ENCODE peak calls at places on chromosomes 11 and 22, in five cellular contexts. One of them, this sample, is unnamed.

GRCh38 chr22:22694106-22694505 is 49.7 kb downstream of the GGTLC2 start:
- DNase-seq in HepG2: no peak
- DNase-seq in IMR-90: no peak
- DNase-seq in K562: no peak
- DNase-seq in GM12878: no peak
- DNase-seq in this sample: no peak

GRCh38 chr11:118916842-118917388 is 8.8 kb downstream of the BCL9L start:
- DNase-seq in IMR-90: peak
- DNase-seq in GM12878: no peak
- DNase-seq in HepG2: peak
- DNase-seq in K562: no peak
- DNase-seq in this sample: no peak

GRCh38 chr11:66251811-66252210 is 16.6 kb upstream of the RAB1B start:
- DNase-seq in K562: no peak
- DNase-seq in IMR-90: no peak
- DNase-seq in HepG2: no peak
- DNase-seq in GM12878: no peak
- DNase-seq in this sample: no peak

GRCh38 chr11:45518096-45518852 is 147.1 kb downstream of the CHST1 start:
- DNase-seq in IMR-90: no peak
- DNase-seq in K562: peak
- DNase-seq in GM12878: no peak
- DNase-seq in HepG2: no peak
- DNase-seq in this sample: no peak

GRCh38 chr11:12845739-12846358 is 163.3 kb upstream of the RASSF10 start:
- DNase-seq in IMR-90: peak
- DNase-seq in HepG2: peak
- DNase-seq in GM12878: no peak
- DNase-seq in K562: peak
- DNase-seq in this sample: peak

GRCh38 chr11:13073119-13073981 is 64.2 kb downstream of the RASSF10 start:
- DNase-seq in IMR-90: peak
- DNase-seq in GM12878: peak
- DNase-seq in K562: no peak
- DNase-seq in HepG2: peak
- DNase-seq in this sample: no peak

GRCh38 chr11:72150882-72151281 is 15.4 kb downstream of the FOLR3 start:
- DNase-seq in K562: no peak
- DNase-seq in HepG2: no peak
- DNase-seq in GM12878: no peak
- DNase-seq in IMR-90: no peak
- DNase-seq in this sample: no peak

GRCh38 chr11:68655406-68655805 is 28.9 kb upstream of the GAL start:
- DNase-seq in IMR-90: no peak
- DNase-seq in K562: no peak
- DNase-seq in HepG2: no peak
- DNase-seq in GM12878: no peak
- DNase-seq in this sample: no peak

GRCh38 chr22:17537155-17537554 is 26.1 kb upstream of the SLC25A18 start:
- DNase-seq in IMR-90: no peak
- DNase-seq in HepG2: no peak
- DNase-seq in GM12878: no peak
- DNase-seq in K562: no peak
- DNase-seq in this sample: no peak

GRCh38 chr22:17536269-17536668 is 27.0 kb upstream of the SLC25A18 start:
- DNase-seq in IMR-90: no peak
- DNase-seq in GM12878: no peak
- DNase-seq in HepG2: no peak
- DNase-seq in K562: no peak
- DNase-seq in this sample: no peak

GRCh38 chr22:17541476-17541875 is 21.8 kb upstream of the SLC25A18 start:
- DNase-seq in IMR-90: no peak
- DNase-seq in HepG2: no peak
- DNase-seq in K562: no peak
- DNase-seq in GM12878: no peak
- DNase-seq in this sample: no peak

GRCh38 chr22:17542452-17542851 is 20.8 kb upstream of the SLC25A18 start:
- DNase-seq in GM12878: no peak
- DNase-seq in HepG2: no peak
- DNase-seq in IMR-90: no peak
- DNase-seq in K562: no peak
- DNase-seq in this sample: no peak

GRCh38 chr22:17540481-17540880 is 22.8 kb upstream of the SLC25A18 start:
- DNase-seq in K562: peak
- DNase-seq in GM12878: no peak
- DNase-seq in HepG2: no peak
- DNase-seq in IMR-90: no peak
- DNase-seq in this sample: no peak
- TF ChIP-seq MXI1 in K562: no peak
- TF ChIP-seq MXI1 in GM12878: no peak
- TF ChIP-seq MXI1 in HepG2: no peak
- TF ChIP-seq MXI1 in IMR-90: no peak
- TF ChIP-seq MXI1 in this sample: no peak

GRCh38 chr11:121321614-121322243 is 29.2 kb downstream of the SC5D start:
- DNase-seq in GM12878: no peak
- DNase-seq in IMR-90: peak
- DNase-seq in K562: no peak
- DNase-seq in HepG2: no peak
- DNase-seq in this sample: no peak
- TF ChIP-seq MXI1 in GM12878: no peak
- TF ChIP-seq MXI1 in IMR-90: no peak
- TF ChIP-seq MXI1 in K562: no peak
- TF ChIP-seq MXI1 in HepG2: no peak
- TF ChIP-seq MXI1 in this sample: no peak

DNA sequence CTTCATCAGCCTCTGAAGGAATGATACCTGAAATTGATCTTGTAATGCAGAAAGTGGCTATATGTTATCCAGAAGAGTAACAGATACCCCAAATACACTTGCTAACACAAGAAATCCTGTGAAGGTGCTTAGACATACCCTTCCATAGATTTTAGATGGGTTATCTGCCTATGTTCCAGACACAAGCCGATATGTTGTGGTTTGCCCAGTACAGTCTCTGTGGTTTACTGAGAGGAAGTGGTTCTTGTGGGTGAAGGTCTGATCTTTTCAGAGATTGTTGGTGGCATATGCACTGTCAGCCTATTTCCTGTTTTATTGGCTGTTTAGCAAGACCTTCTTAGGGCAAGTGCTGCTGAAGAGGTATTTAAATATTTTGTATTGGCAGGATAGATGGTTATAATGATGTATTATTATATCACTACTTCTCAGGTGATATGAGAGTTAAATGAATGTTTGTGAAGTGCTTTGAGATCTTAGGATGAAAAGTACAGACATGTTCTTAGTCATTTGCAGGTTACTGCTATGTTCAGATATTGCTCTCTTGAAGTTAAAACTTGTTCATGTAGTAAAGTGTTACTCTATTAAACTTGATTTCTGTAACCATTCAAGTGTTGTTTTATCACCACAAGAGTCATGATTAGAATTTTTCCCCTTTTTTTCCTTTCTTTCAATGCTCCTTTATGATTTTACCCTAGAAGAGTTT is 8.2 kb downstream of the ARHGEF12 start:
- DNase-seq in GM12878: peak
- DNase-seq in HepG2: no peak
- DNase-seq in K562: peak
- DNase-seq in IMR-90: peak
- DNase-seq in this sample: no peak
- TF ChIP-seq MXI1 in GM12878: no peak
- TF ChIP-seq MXI1 in HepG2: no peak
- TF ChIP-seq MXI1 in K562: no peak
- TF ChIP-seq MXI1 in IMR-90: no peak
- TF ChIP-seq MXI1 in this sample: no peak

DNA sequence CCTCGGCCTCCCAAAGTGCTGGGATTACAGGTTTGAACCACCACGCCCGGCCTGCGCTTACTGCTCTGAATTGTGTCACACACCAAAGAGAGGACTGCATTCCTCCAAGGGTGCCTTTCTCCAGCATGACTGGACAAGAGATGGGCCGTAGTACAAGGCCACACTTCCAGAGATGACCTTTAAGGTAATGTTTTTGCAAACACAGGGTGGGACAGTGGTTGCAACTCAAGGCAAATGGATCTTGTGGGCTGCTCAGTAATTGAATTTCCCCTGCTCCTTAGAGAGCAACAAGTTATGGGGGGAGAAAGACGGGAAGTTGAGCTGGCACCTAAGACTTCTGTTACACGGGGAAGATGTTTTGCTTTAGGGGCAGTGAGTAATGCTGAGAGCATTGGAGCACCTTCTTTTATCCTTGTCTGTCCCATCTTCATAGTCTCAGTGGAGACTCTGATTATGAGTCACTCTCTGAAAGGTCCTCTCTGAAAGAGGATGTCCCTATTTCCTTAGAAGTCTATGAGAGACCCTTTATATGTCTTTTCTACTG is 66.3 kb downstream of the C11orf91 start:
- DNase-seq in GM12878: no peak
- DNase-seq in IMR-90: peak
- DNase-seq in K562: no peak
- DNase-seq in HepG2: no peak
- DNase-seq in this sample: no peak
- TF ChIP-seq MXI1 in GM12878: no peak
- TF ChIP-seq MXI1 in IMR-90: no peak
- TF ChIP-seq MXI1 in K562: no peak
- TF ChIP-seq MXI1 in HepG2: no peak
- TF ChIP-seq MXI1 in this sample: no peak

DNA sequence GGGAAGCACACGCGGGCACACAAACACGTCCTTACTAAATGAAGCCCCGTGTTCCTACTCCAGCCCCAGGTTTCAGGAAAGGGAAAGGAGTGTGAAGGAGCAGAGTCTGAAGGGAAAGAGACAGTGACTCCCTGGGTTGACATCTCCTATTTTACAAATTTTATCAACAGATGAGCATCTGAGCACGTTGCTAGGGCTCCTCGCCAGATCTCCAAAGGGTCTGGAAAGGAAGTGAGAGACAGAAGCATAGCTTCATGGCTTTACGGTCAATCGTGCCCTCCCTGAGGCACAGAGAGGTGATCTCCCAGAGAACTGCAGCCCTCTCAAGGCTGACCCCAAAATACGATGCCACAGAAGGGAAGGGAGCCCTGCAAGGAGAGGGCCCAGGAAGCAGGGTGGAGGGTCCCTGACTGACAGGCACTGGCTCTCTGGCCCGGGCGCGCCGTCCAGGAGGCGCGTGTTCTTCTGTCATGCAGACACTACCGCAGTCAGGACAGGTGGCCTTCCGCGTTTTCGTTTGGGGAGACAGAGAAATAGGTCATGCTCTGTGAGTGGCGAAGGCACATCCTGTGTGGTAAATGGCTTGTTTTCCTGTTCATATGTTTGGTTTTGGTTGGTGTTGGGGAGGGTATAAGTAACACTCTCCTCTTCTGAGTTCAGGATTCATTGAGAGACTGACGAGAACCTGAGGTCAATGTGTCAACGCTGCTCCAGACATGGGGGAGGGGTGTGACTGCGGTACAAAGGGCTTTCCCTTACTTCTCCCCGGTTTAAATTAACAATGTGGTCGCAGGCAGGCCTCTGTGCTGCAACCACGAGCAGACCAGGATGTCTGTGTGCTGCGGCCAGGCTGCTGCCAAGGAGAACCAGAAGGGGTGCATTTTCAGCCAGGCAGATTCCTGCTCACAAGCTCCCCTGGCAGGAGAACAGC is 813.3 kb downstream of the OPCML start:
- DNase-seq in IMR-90: peak
- DNase-seq in HepG2: no peak
- DNase-seq in GM12878: no peak
- DNase-seq in K562: no peak
- DNase-seq in this sample: no peak
- TF ChIP-seq MXI1 in IMR-90: no peak
- TF ChIP-seq MXI1 in HepG2: no peak
- TF ChIP-seq MXI1 in GM12878: no peak
- TF ChIP-seq MXI1 in K562: no peak
- TF ChIP-seq MXI1 in this sample: no peak

GRCh38 chr22:44108076-44108475 is 72.6 kb upstream of the PARVG start:
- DNase-seq in HepG2: no peak
- DNase-seq in IMR-90: no peak
- DNase-seq in K562: no peak
- DNase-seq in GM12878: no peak
- DNase-seq in this sample: no peak

GRCh38 chr22:44107341-44107740 is 73.4 kb upstream of the PARVG start:
- DNase-seq in GM12878: no peak
- DNase-seq in HepG2: no peak
- DNase-seq in IMR-90: no peak
- DNase-seq in K562: no peak
- DNase-seq in this sample: no peak

GRCh38 chr22:44111562-44112155 is 69.1 kb upstream of the PARVG start:
- DNase-seq in IMR-90: no peak
- DNase-seq in K562: no peak
- DNase-seq in GM12878: no peak
- DNase-seq in HepG2: no peak
- DNase-seq in this sample: no peak

GRCh38 chr22:44108806-44109385 is 71.8 kb upstream of the PARVG start:
- DNase-seq in IMR-90: no peak
- DNase-seq in GM12878: no peak
- DNase-seq in K562: no peak
- DNase-seq in HepG2: no peak
- DNase-seq in this sample: no peak

GRCh38 chr22:44109417-44109816 is 71.3 kb upstream of the PARVG start:
- DNase-seq in IMR-90: no peak
- DNase-seq in HepG2: no peak
- DNase-seq in GM12878: no peak
- DNase-seq in K562: no peak
- DNase-seq in this sample: peak
- TF ChIP-seq MXI1 in IMR-90: no peak
- TF ChIP-seq MXI1 in HepG2: no peak
- TF ChIP-seq MXI1 in GM12878: no peak
- TF ChIP-seq MXI1 in K562: no peak
- TF ChIP-seq MXI1 in this sample: no peak

GRCh38 chr11:19861171-19861570 is 148.5 kb downstream of the NAV2 start:
- DNase-seq in HepG2: no peak
- DNase-seq in IMR-90: no peak
- DNase-seq in K562: no peak
- DNase-seq in GM12878: no peak
- DNase-seq in this sample: no peak
- TF ChIP-seq MXI1 in HepG2: no peak
- TF ChIP-seq MXI1 in IMR-90: no peak
- TF ChIP-seq MXI1 in K562: no peak
- TF ChIP-seq MXI1 in GM12878: no peak
- TF ChIP-seq MXI1 in this sample: no peak

GRCh38 chr11:17976651-17977050 is 36.2 kb downstream of the SERGEF start:
- DNase-seq in K562: no peak
- DNase-seq in IMR-90: no peak
- DNase-seq in HepG2: no peak
- DNase-seq in GM12878: no peak
- DNase-seq in this sample: no peak

GRCh38 chr11:17974246-17974645 is 38.6 kb downstream of the SERGEF start:
- DNase-seq in HepG2: no peak
- DNase-seq in IMR-90: no peak
- DNase-seq in GM12878: no peak
- DNase-seq in K562: no peak
- DNase-seq in this sample: no peak

GRCh38 chr11:17983569-17983968 is 29.3 kb downstream of the SERGEF start:
- DNase-seq in IMR-90: no peak
- DNase-seq in HepG2: no peak
- DNase-seq in GM12878: no peak
- DNase-seq in K562: no peak
- DNase-seq in this sample: no peak

GRCh38 chr11:17978553-17979287 is 34.1 kb downstream of the SERGEF start:
- DNase-seq in GM12878: no peak
- DNase-seq in IMR-90: peak
- DNase-seq in HepG2: peak
- DNase-seq in K562: peak
- DNase-seq in this sample: peak

GRCh38 chr11:17979770-17980371 is 33.0 kb downstream of the SERGEF start:
- DNase-seq in IMR-90: peak
- DNase-seq in HepG2: peak
- DNase-seq in GM12878: no peak
- DNase-seq in K562: peak
- DNase-seq in this sample: peak
- TF ChIP-seq MXI1 in IMR-90: no peak
- TF ChIP-seq MXI1 in HepG2: no peak
- TF ChIP-seq MXI1 in GM12878: no peak
- TF ChIP-seq MXI1 in K562: no peak
- TF ChIP-seq MXI1 in this sample: no peak

This sample was measured in SK-N-SH.